ENCODE peak calls at places on chromosomes 5 and 9, in ten cellular contexts. C is psoas muscle; F is effector memory CD8-positive, alpha-beta T cell; U is NCI-H1930; Z is substantia nigra; B is fibroblast of the aortic adventitia; O is Caki2; Q is EL; J is NCI-H1105 treated with DMSO at 0.1 percent for 48 hours; R is Peyer's patch. I is an unnamed sample.
A peak's percentile ranks its signal among the peaks of the same experiment; 100 is the strongest.

GRCh38 chr5:77022511-77023417 is 7.4 kb upstream of the AGGF1 start:
- DNase-seq in O (no peak), J (no peak), R (peak; percentile 65), C (no peak), F (no peak), B (no peak), Z (no peak), Q (no peak), U (no peak), I (no peak)

GRCh38 chr9:13586726-13587392 is 307.4 kb upstream of the MPDZ start:
- DNase-seq in B (no peak), F (no peak), Q (no peak), R (no peak), C (no peak), Z (no peak), J (no peak), U (no peak), O (no peak), I (no peak)

GRCh38 chr9:94918038-94918753 is 191.7 kb downstream of the AOPEP start:
- DNase-seq in B (no peak), F (peak; percentile 19), R (no peak), J (no peak), C (no peak), U (no peak), Q (no peak), Z (no peak), O (no peak), I (no peak)

GRCh38 chr5:172180936-172181335 is 7.1 kb downstream of the STK10 start:
- DNase-seq in U (no peak), Q (no peak), B (no peak), R (no peak), O (no peak), J (no peak), Z (no peak), F (peak; percentile 17), C (no peak), I (no peak)

GRCh38 chr5:67215592-67216471 is 19.2 kb upstream of the CD180 start:
- DNase-seq in R (peak; percentile 96), C (peak; percentile 90), U (no peak), F (peak; percentile 61), Z (no peak), Q (peak; percentile 51), J (no peak), O (no peak), B (peak; percentile 15), I (peak; percentile 62)

GRCh38 chr5:132475939-132476852 is 14.4 kb downstream of the IRF1 start:
- DNase-seq in F (no peak), C (no peak), J (no peak), U (no peak), Z (no peak), B (no peak), R (peak; percentile 86), O (no peak), Q (no peak), I (no peak)

GRCh38 chr5:112146323-112146848 is 272.7 kb downstream of the EPB41L4A start:
- DNase-seq in R (no peak), F (no peak), C (peak; percentile 69), Z (no peak), U (no peak), Q (peak; percentile 70), O (no peak), J (no peak), B (peak; percentile 93), I (no peak)

GRCh38 chr5:154455585-154455984 is 9.8 kb downstream of the SAP30L start:
- DNase-seq in R (no peak), Z (no peak), B (no peak), F (no peak), O (no peak), J (no peak), U (no peak), Q (no peak), C (no peak), I (no peak)

GRCh38 chr9:89177401-89178161 is 1.0 kb downstream of the SHC3 start:
- DNase-seq in Q (no peak), U (no peak), B (peak; percentile 52), Z (no peak), F (no peak), O (no peak), R (no peak), C (no peak), J (peak; percentile 13), I (no peak)